ENCODE peak calls at places on chromosomes 4 and X, in nine cellular contexts. One of them, this sample, is unnamed.

GRCh38 chr4:127120706-127121105 is 512.1 kb upstream of the INTU start:
- DNase-seq in IMR-90: no peak
- DNase-seq in brain microvascular endothelial cell: no peak
- DNase-seq in body of pancreas: no peak
- DNase-seq in cardiac fibroblast: no peak
- DNase-seq in cardiac muscle cell: no peak
- DNase-seq in spleen: no peak
- DNase-seq in psoas muscle: no peak
- DNase-seq in bronchial epithelial cell: no peak
- DNase-seq in this sample: no peak

GRCh38 chrX:79081895-79082512 is 62.5 kb upstream of the GPR174 start:
- DNase-seq in brain microvascular endothelial cell: peak
- DNase-seq in psoas muscle: no peak
- DNase-seq in spleen: no peak
- DNase-seq in IMR-90: peak
- DNase-seq in cardiac muscle cell: peak
- DNase-seq in bronchial epithelial cell: peak
- DNase-seq in cardiac fibroblast: peak
- DNase-seq in body of pancreas: peak
- DNase-seq in this sample: peak

GRCh38 chrX:121876316-121876715 is 828.9 kb downstream of the GLUD2 start:
- DNase-seq in brain microvascular endothelial cell: no peak
- DNase-seq in IMR-90: no peak
- DNase-seq in body of pancreas: no peak
- DNase-seq in bronchial epithelial cell: peak
- DNase-seq in spleen: no peak
- DNase-seq in psoas muscle: no peak
- DNase-seq in cardiac fibroblast: peak
- DNase-seq in cardiac muscle cell: peak
- DNase-seq in this sample: peak

GRCh38 chr4:168380290-168380689 is 61.7 kb upstream of the DDX60 start:
- DNase-seq in body of pancreas: no peak
- DNase-seq in spleen: no peak
- DNase-seq in cardiac fibroblast: no peak
- DNase-seq in IMR-90: no peak
- DNase-seq in brain microvascular endothelial cell: no peak
- DNase-seq in psoas muscle: no peak
- DNase-seq in cardiac muscle cell: no peak
- DNase-seq in bronchial epithelial cell: no peak
- DNase-seq in this sample: no peak

GRCh38 chrX:14014526-14014925 is 15.2 kb downstream of the GEMIN8 start:
- DNase-seq in IMR-90: no peak
- DNase-seq in body of pancreas: no peak
- DNase-seq in bronchial epithelial cell: no peak
- DNase-seq in cardiac muscle cell: no peak
- DNase-seq in spleen: no peak
- DNase-seq in psoas muscle: no peak
- DNase-seq in cardiac fibroblast: no peak
- DNase-seq in brain microvascular endothelial cell: no peak
- DNase-seq in this sample: no peak

GRCh38 chrX:335758-336155 is 17.2 kb upstream of the GTPBP6 start:
- DNase-seq in bronchial epithelial cell: no peak
- DNase-seq in IMR-90: no peak
- DNase-seq in cardiac fibroblast: no peak
- DNase-seq in brain microvascular endothelial cell: no peak
- DNase-seq in body of pancreas: no peak
- DNase-seq in cardiac muscle cell: no peak
- DNase-seq in spleen: peak
- DNase-seq in psoas muscle: no peak
- DNase-seq in this sample: no peak

GRCh38 chr4:3202836-3203820 is 45.8 kb upstream of the MSANTD1 start:
- DNase-seq in brain microvascular endothelial cell: no peak
- DNase-seq in bronchial epithelial cell: no peak
- DNase-seq in IMR-90: no peak
- DNase-seq in cardiac muscle cell: peak
- DNase-seq in psoas muscle: no peak
- DNase-seq in spleen: no peak
- DNase-seq in body of pancreas: peak
- DNase-seq in cardiac fibroblast: peak
- DNase-seq in this sample: peak

GRCh38 chrX:68852046-68852445 is 23.2 kb downstream of the EFNB1 start:
- DNase-seq in bronchial epithelial cell: no peak
- DNase-seq in psoas muscle: no peak
- DNase-seq in cardiac muscle cell: no peak
- DNase-seq in cardiac fibroblast: no peak
- DNase-seq in spleen: no peak
- DNase-seq in body of pancreas: no peak
- DNase-seq in brain microvascular endothelial cell: no peak
- DNase-seq in IMR-90: no peak
- DNase-seq in this sample: no peak

GRCh38 chr4:54359919-54360650 is 131.0 kb downstream of the PDGFRA start:
- DNase-seq in cardiac muscle cell: no peak
- DNase-seq in body of pancreas: no peak
- DNase-seq in brain microvascular endothelial cell: no peak
- DNase-seq in bronchial epithelial cell: no peak
- DNase-seq in spleen: no peak
- DNase-seq in psoas muscle: no peak
- DNase-seq in IMR-90: no peak
- DNase-seq in cardiac fibroblast: no peak
- DNase-seq in this sample: no peak

GRCh38 chr4:2417196-2417764 is 1.2 kb downstream of the ZFYVE28 start:
- DNase-seq in IMR-90: no peak
- DNase-seq in body of pancreas: no peak
- DNase-seq in cardiac fibroblast: no peak
- DNase-seq in cardiac muscle cell: no peak
- DNase-seq in spleen: no peak
- DNase-seq in brain microvascular endothelial cell: no peak
- DNase-seq in psoas muscle: no peak
- DNase-seq in bronchial epithelial cell: no peak
- DNase-seq in this sample: no peak

GRCh38 chr4:75745721-75746199 is 21.4 kb downstream of the USO1 start:
- DNase-seq in cardiac muscle cell: no peak
- DNase-seq in cardiac fibroblast: no peak
- DNase-seq in IMR-90: no peak
- DNase-seq in body of pancreas: no peak
- DNase-seq in bronchial epithelial cell: no peak
- DNase-seq in brain microvascular endothelial cell: no peak
- DNase-seq in psoas muscle: no peak
- DNase-seq in spleen: no peak
- DNase-seq in this sample: no peak

GRCh38 chr4:177484613-177485021 is 42.4 kb upstream of the AGA start:
- DNase-seq in psoas muscle: no peak
- DNase-seq in body of pancreas: no peak
- DNase-seq in IMR-90: peak
- DNase-seq in bronchial epithelial cell: peak
- DNase-seq in cardiac muscle cell: peak
- DNase-seq in spleen: no peak
- DNase-seq in brain microvascular endothelial cell: peak
- DNase-seq in cardiac fibroblast: peak
- DNase-seq in this sample: peak

GRCh38 chr4:149676076-149676475 is 139.6 kb downstream of the IQCM start:
- DNase-seq in IMR-90: no peak
- DNase-seq in cardiac fibroblast: no peak
- DNase-seq in body of pancreas: no peak
- DNase-seq in brain microvascular endothelial cell: no peak
- DNase-seq in bronchial epithelial cell: no peak
- DNase-seq in spleen: no peak
- DNase-seq in psoas muscle: no peak
- DNase-seq in cardiac muscle cell: no peak
- DNase-seq in this sample: no peak

GRCh38 chr4:38634047-38634759 is 29.8 kb upstream of the KLF3 start:
- DNase-seq in cardiac muscle cell: no peak
- DNase-seq in spleen: no peak
- DNase-seq in bronchial epithelial cell: no peak
- DNase-seq in psoas muscle: no peak
- DNase-seq in body of pancreas: no peak
- DNase-seq in cardiac fibroblast: no peak
- DNase-seq in brain microvascular endothelial cell: no peak
- DNase-seq in IMR-90: no peak
- DNase-seq in this sample: no peak

GRCh38 chr4:143358923-143359694 is 22.4 kb downstream of the GAB1 start:
- DNase-seq in IMR-90: peak
- DNase-seq in psoas muscle: no peak
- DNase-seq in spleen: peak
- DNase-seq in brain microvascular endothelial cell: peak
- DNase-seq in cardiac fibroblast: peak
- DNase-seq in body of pancreas: peak
- DNase-seq in cardiac muscle cell: peak
- DNase-seq in bronchial epithelial cell: peak
- DNase-seq in this sample: peak

GRCh38 chr4:186765673-186766546 is 42.3 kb upstream of the FAT1 start:
- DNase-seq in body of pancreas: no peak
- DNase-seq in spleen: no peak
- DNase-seq in brain microvascular endothelial cell: no peak
- DNase-seq in cardiac fibroblast: peak
- DNase-seq in cardiac muscle cell: no peak
- DNase-seq in IMR-90: no peak
- DNase-seq in psoas muscle: no peak
- DNase-seq in bronchial epithelial cell: no peak
- DNase-seq in this sample: peak

GRCh38 chrX:21374163-21374993 is at the start of gene CNKSR2:
- DNase-seq in IMR-90: peak
- DNase-seq in bronchial epithelial cell: no peak
- DNase-seq in body of pancreas: peak
- DNase-seq in brain microvascular endothelial cell: peak
- DNase-seq in cardiac muscle cell: peak
- DNase-seq in cardiac fibroblast: peak
- DNase-seq in psoas muscle: peak
- DNase-seq in spleen: peak
- DNase-seq in this sample: peak

GRCh38 chrX:119512145-119512800 is 44.0 kb downstream of the SLC25A5 start:
- DNase-seq in body of pancreas: peak
- DNase-seq in brain microvascular endothelial cell: peak
- DNase-seq in cardiac muscle cell: peak
- DNase-seq in IMR-90: peak
- DNase-seq in cardiac fibroblast: peak
- DNase-seq in spleen: no peak
- DNase-seq in bronchial epithelial cell: peak
- DNase-seq in psoas muscle: peak
- DNase-seq in this sample: peak
- TF ChIP-seq CTCF in body of pancreas: peak
- TF ChIP-seq CTCF in brain microvascular endothelial cell: peak
- TF ChIP-seq CTCF in cardiac muscle cell: peak
- TF ChIP-seq CTCF in IMR-90: peak
- TF ChIP-seq CTCF in cardiac fibroblast: peak
- TF ChIP-seq CTCF in spleen: peak
- TF ChIP-seq CTCF in bronchial epithelial cell: peak
- TF ChIP-seq CTCF in psoas muscle: peak
- TF ChIP-seq CTCF in this sample: peak

DNA sequence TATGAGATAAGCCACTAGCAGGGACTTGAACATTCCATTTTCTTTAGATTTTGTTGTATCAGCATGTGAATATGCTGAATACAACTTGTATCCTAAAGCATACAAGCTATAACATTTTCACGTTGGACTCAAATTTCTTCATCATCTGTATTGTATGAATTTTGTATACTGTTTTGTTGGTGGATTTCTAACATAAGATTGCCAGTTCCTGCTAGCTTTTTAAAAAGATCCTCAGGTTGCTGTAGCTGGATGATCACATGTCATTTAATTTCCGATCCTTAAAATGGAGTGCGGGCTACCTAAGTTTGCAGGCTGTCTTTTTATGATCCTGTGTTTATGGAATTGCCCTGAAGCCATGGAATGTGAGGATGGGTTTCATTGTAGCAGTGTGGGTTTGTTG is 6.9 kb downstream of the PDLIM5 start:
- DNase-seq in psoas muscle: no peak
- DNase-seq in IMR-90: no peak
- DNase-seq in brain microvascular endothelial cell: no peak
- DNase-seq in spleen: no peak
- DNase-seq in cardiac fibroblast: no peak
- DNase-seq in cardiac muscle cell: no peak
- DNase-seq in body of pancreas: no peak
- DNase-seq in bronchial epithelial cell: no peak
- DNase-seq in this sample: no peak
- H3K4me3 ChIP-seq in psoas muscle: peak
- H3K4me3 ChIP-seq in IMR-90: no peak
- H3K4me3 ChIP-seq in brain microvascular endothelial cell: no peak
- H3K4me3 ChIP-seq in spleen: no peak
- H3K4me3 ChIP-seq in cardiac fibroblast: no peak
- H3K4me3 ChIP-seq in cardiac muscle cell: peak
- H3K4me3 ChIP-seq in body of pancreas: no peak
- H3K4me3 ChIP-seq in bronchial epithelial cell: no peak
- H3K4me3 ChIP-seq in this sample: no peak

DNA sequence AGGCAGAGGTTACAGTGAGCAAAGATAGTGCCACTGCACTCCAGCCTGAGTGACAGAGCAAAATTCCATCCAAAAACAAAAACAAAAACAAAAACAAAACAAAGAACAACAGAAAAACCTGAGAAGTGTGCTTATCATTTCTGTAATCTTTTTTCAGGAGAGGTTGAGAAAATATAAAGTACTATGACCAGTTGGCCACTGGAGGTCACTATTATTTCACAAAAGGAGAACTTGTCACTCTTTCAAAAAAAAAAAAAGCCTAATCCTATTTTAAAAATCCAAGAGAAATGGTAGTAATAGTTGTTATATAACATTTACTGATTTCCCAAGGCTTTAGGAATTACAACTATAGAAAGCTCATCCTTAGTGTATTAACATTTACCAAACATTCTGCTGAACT is 24.9 kb upstream of the RNF150 start:
- DNase-seq in bronchial epithelial cell: peak
- DNase-seq in body of pancreas: no peak
- DNase-seq in spleen: no peak
- DNase-seq in brain microvascular endothelial cell: no peak
- DNase-seq in cardiac fibroblast: peak
- DNase-seq in psoas muscle: no peak
- DNase-seq in IMR-90: peak
- DNase-seq in cardiac muscle cell: peak
- DNase-seq in this sample: peak
- TF ChIP-seq CTCF in bronchial epithelial cell: peak
- TF ChIP-seq CTCF in body of pancreas: peak
- TF ChIP-seq CTCF in spleen: peak
- TF ChIP-seq CTCF in brain microvascular endothelial cell: peak
- TF ChIP-seq CTCF in cardiac fibroblast: peak
- TF ChIP-seq CTCF in psoas muscle: peak
- TF ChIP-seq CTCF in IMR-90: peak
- TF ChIP-seq CTCF in cardiac muscle cell: peak
- TF ChIP-seq CTCF in this sample: peak

DNA sequence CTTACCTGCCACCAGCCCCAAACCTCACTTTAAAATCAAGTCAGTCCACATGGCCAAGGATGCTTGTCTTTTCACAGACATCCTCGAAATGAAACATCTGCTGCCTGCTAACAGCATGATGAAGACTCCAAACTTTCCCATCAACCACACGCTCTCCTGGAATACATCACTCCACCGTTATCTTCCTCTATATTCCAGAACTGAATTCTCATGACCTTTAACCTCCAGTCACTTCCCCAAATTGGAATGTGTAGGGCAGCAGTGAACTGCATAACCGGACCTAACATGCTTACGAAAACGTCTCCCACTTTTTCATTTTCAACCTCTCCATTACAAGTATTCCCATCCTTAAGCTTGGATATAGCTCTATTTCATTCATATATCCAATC is 30.7 kb upstream of the ZNF41 start:
- DNase-seq in psoas muscle: no peak
- DNase-seq in cardiac fibroblast: no peak
- DNase-seq in bronchial epithelial cell: no peak
- DNase-seq in brain microvascular endothelial cell: peak
- DNase-seq in spleen: no peak
- DNase-seq in body of pancreas: no peak
- DNase-seq in cardiac muscle cell: no peak
- DNase-seq in IMR-90: no peak
- DNase-seq in this sample: no peak
- H3K4me3 ChIP-seq in psoas muscle: peak
- H3K4me3 ChIP-seq in cardiac fibroblast: peak
- H3K4me3 ChIP-seq in bronchial epithelial cell: peak
- H3K4me3 ChIP-seq in brain microvascular endothelial cell: peak
- H3K4me3 ChIP-seq in spleen: peak
- H3K4me3 ChIP-seq in body of pancreas: no peak
- H3K4me3 ChIP-seq in cardiac muscle cell: peak
- H3K4me3 ChIP-seq in IMR-90: peak
- H3K4me3 ChIP-seq in this sample: peak

This sample was measured in fibroblast of pulmonary artery.